ENCODE peak calls at places on chromosomes 1 and 21, in six cellular contexts. J is H1, M is K562, C is HCT116, V is WTC11, P is GM12878. U is an unnamed sample.

GRCh38 chr1:66351913-66352312 is 182.0 kb upstream of the SGIP1 start:
- DNase-seq in J (no peak), M (no peak), C (no peak), V (no peak), P (no peak), U (no peak)

GRCh38 chr1:30748699-30749401 is 8.7 kb downstream of the LAPTM5 start:
- DNase-seq in J (no peak), M (no peak), C (no peak), V (no peak), P (no peak), U (no peak)

GRCh38 chr21:39011911-39012310 is 171.3 kb downstream of the PSMG1 start:
- DNase-seq in J (no peak), M (no peak), C (no peak), V (no peak), P (no peak), U (no peak)

GRCh38 chr1:29962831-29963247 is 726.5 kb downstream of the PTPRU start:
- DNase-seq in J (no peak), M (no peak), C (peak; percentile 54), V (no peak), P (no peak), U (no peak)

GRCh38 chr1:239914827-239915231 is 176.9 kb upstream of the FMN2 start:
- DNase-seq in J (no peak), M (no peak), C (no peak), V (no peak), P (no peak), U (no peak)

GRCh38 chr1:63653971-63654370 is 60.8 kb downstream of the PGM1 start:
- DNase-seq in J (no peak), M (no peak), C (no peak), V (no peak), P (no peak), U (no peak)

GRCh38 chr1:41496080-41497055 is 11.9 kb upstream of the EDN2 start:
- DNase-seq in J (peak; percentile 69), M (peak; percentile 81), C (peak; percentile 73), V (peak; percentile 85), P (no peak), U (peak; percentile 80)

GRCh38 chr21:42527489-42528158 is 14.0 kb downstream of the SLC37A1 start:
- DNase-seq in J (no peak), M (no peak), C (no peak), V (no peak), P (peak; percentile 80), U (no peak)

GRCh38 chr1:27527223-27527856 is 37.4 kb upstream of the WASF2 start:
- DNase-seq in J (peak; percentile 80), M (peak; percentile 90), C (no peak), V (peak; percentile 84), P (no peak), U (peak; percentile 46)

GRCh38 chr21:44418108-44418875 is 37.0 kb upstream of the LRRC3 start:
- DNase-seq in J (no peak), M (no peak), C (no peak), V (no peak), P (no peak), U (no peak)

GRCh38 chr1:230977781-230978490 is 725 bp downstream of the TTC13 start:
- DNase-seq in J (no peak), M (peak; percentile 40), C (peak; percentile 19), V (peak; percentile 34), P (no peak), U (peak; percentile 55)

GRCh38 chr1:116324411-116324810 is 48.6 kb upstream of the ATP1A1 start:
- DNase-seq in J (no peak), M (no peak), C (no peak), V (no peak), P (no peak), U (no peak)

GRCh38 chr1:110538082-110538481 is 19.1 kb upstream of the KCNA10 start:
- DNase-seq in J (no peak), M (no peak), C (no peak), V (no peak), P (no peak), U (no peak)

GRCh38 chr1:119367332-119368124 is 1.1 kb upstream of the HAO2 start:
- DNase-seq in J (no peak), M (peak; percentile 59), C (peak; percentile 27), V (no peak), P (no peak), U (peak; percentile 63)

GRCh38 chr1:209162651-209163050 is 420.9 kb upstream of the CAMK1G start:
- DNase-seq in J (no peak), M (no peak), C (no peak), V (no peak), P (no peak), U (no peak)

GRCh38 chr1:7993593-7994479 is 32.3 kb downstream of the ERRFI1 start:
- DNase-seq in J (no peak), M (no peak), C (no peak), V (no peak), P (peak; percentile 94), U (no peak)

GRCh38 chr1:29120955-29121485 is 2.7 kb downstream of the TMEM200B start:
- DNase-seq in J (no peak), M (no peak), C (peak; percentile 60), V (peak; percentile 87), P (no peak), U (peak; percentile 5)

GRCh38 chr1:115496904-115497527 is 144.8 kb upstream of the VANGL1 start:
- DNase-seq in J (no peak), M (no peak), C (no peak), V (no peak), P (no peak), U (no peak)

GRCh38 chr1:205446828-205447227 is 9.0 kb downstream of the BLACAT1 start:
- DNase-seq in J (no peak), M (no peak), C (no peak), V (no peak), P (no peak), U (no peak)

GRCh38 chr21:29481641-29482040 is 182.9 kb downstream of the BACH1 start:
- DNase-seq in J (no peak), M (no peak), C (no peak), V (no peak), P (no peak), U (no peak)

GRCh38 chr1:8266436-8267165 is 51.3 kb upstream of the SLC45A1 start:
- DNase-seq in J (no peak), M (no peak), C (no peak), V (no peak), P (no peak), U (no peak)

GRCh38 chr1:241774017-241774416 is 74.0 kb upstream of the EXO1 start:
- DNase-seq in J (no peak), M (peak; percentile 55), C (no peak), V (no peak), P (no peak), U (no peak)

GRCh38 chr1:160264795-160265307 is 2.5 kb upstream of the DCAF8 start:
- DNase-seq in J (no peak), M (no peak), C (no peak), V (no peak), P (no peak), U (no peak)

GRCh38 chr1:112803906-112804762 is 89.0 kb upstream of the PPM1J start:
- DNase-seq in J (no peak), M (peak; percentile 78), C (peak; percentile 61), V (peak; percentile 85), P (peak; percentile 4), U (peak; percentile 88)

GRCh38 chr1:12244078-12244477 is 14.2 kb downstream of the VPS13D start:
- DNase-seq in J (no peak), M (peak; percentile 53), C (no peak), V (peak; percentile 25), P (no peak), U (peak; percentile 37)

GRCh38 chr1:184152502-184152901 is 101.0 kb downstream of the TSEN15 start:
- DNase-seq in J (no peak), M (no peak), C (no peak), V (no peak), P (no peak), U (no peak)
- TF ChIP-seq SP1 in J (no peak), M (no peak), C (no peak), V (no peak), P (no peak), U (no peak)

DNA sequence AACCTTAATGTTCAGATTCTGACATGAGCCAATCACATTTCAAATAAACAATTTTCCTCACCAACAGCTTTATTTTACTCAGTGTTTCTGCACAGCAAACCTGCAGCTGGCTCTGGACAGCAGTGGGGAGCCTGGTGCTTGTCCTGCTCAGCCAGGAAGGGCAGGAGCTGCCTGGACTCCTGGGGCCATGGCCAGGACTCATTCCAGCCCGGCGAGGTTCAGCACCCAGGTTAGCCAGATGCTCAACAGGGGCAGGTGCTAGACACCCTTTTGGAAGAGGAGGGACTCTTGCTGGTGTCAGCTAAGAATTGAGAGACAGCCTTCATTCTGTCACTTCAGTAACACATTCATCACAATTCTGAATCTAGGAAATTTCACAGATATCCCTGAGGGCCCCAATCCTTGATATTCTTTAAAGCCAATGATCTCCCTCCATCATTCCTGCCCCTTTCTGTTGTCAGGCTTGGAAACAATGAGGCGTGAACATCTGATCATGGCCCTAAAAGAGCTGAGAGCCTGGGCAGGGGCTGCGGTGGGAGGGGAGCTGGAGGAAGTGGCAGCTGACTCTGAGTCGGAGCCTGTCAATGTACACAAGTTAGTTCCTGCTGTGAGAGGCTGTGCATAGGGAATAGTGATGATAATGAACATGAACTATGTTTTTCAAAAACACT is 251.3 kb downstream of the SDCCAG8 start:
- DNase-seq in J (no peak), M (no peak), C (no peak), V (no peak), P (no peak), U (no peak)
- TF ChIP-seq SP1 in J (no peak), M (no peak), C (no peak), V (no peak), P (no peak), U (no peak)

GRCh38 chr1:2414297-2414958 is 2.1 kb upstream of the PEX10 start:
- DNase-seq in J (no peak), M (peak; percentile 90), C (no peak), V (peak; percentile 86), P (peak; percentile 24), U (peak; percentile 72)
- TF ChIP-seq SP1 in J (no peak), M (no peak), C (no peak), V (no peak), P (no peak), U (no peak)

GRCh38 chr1:43766818-43767525 is 59.6 kb downstream of the ST3GAL3 start:
- DNase-seq in J (no peak), M (no peak), C (no peak), V (peak; percentile 16), P (peak; percentile 67), U (no peak)

GRCh38 chr1:43766086-43766784 is 58.9 kb downstream of the ST3GAL3 start:
- DNase-seq in J (no peak), M (no peak), C (no peak), V (peak; percentile 54), P (no peak), U (no peak)

GRCh38 chr1:43764581-43764980 is 57.2 kb downstream of the ST3GAL3 start:
- DNase-seq in J (no peak), M (no peak), C (no peak), V (peak; percentile 22), P (no peak), U (no peak)

GRCh38 chr1:43760745-43761343 is 53.5 kb downstream of the ST3GAL3 start:
- DNase-seq in J (no peak), M (peak; percentile 33), C (no peak), V (no peak), P (no peak), U (no peak)

DNA sequence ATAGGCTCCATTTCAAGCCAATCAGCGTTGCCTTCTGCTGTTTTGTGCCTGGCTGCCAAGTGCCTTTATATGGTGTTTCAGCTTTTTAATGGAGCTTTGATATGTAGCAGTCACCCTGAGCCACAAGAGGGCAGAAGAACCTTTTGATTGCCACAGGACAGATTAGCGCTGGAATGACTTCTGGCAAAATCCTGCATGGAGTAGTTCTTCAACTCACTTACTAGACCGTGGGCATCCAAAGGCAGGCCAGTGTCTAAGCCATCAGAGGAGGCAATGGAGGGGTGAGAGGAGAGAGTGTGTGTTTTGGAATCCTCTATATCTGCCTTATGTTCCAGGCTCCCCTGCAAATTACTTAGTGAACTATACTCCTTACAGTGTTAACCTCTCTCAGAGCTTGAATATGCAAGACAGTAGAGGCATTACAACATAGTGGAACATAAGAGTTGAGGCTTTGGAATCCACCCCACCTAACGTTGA is 56.2 kb downstream of the ST3GAL3 start:
- DNase-seq in J (peak; percentile 39), M (peak; percentile 71), C (peak; percentile 87), V (peak; percentile 64), P (peak; percentile 72), U (peak; percentile 76)
- TF ChIP-seq SP1 in J (no peak), M (no peak), C (peak; percentile 24), V (no peak), P (no peak), U (no peak)

U was measured in HEK293T.